ENCODE peak calls at places on chromosomes 11 and 22, in ten cellular contexts. A is esophagus muscularis mucosa, D is AG04450, Y is fibroblast of pulmonary artery, O is mucosa of descending colon, E is kidney, T is left lung, C is epithelial cell of esophagus, U is GM13976, B is endothelial cell of umbilical vein. S is an unnamed sample.

GRCh38 chr22:41305646-41306045 is 4.3 kb downstream of the ZC3H7B start:
- DNase-seq in C (peak; percentile 87), O (no peak), Y (peak; percentile 65), U (no peak), T (no peak), A (no peak), B (peak; percentile 82), D (peak; percentile 8), E (no peak), S (peak; percentile 40)

GRCh38 chr11:69388661-69389060 is 92.8 kb upstream of the LINC01488 start:
- DNase-seq in U (no peak), C (peak; percentile 72), A (no peak), T (no peak), E (no peak), O (no peak), Y (no peak), D (no peak), B (no peak), S (no peak)

GRCh38 chr11:7890417-7891179 is 40.5 kb downstream of the OR10A6 start:
- DNase-seq in A (no peak), D (no peak), T (no peak), U (no peak), E (no peak), O (no peak), Y (no peak), C (no peak), B (no peak), S (no peak)

GRCh38 chr22:37334461-37334858 is 52.2 kb downstream of the CYTH4 start:
- DNase-seq in Y (no peak), A (no peak), D (no peak), E (no peak), U (no peak), O (no peak), T (no peak), B (no peak), C (no peak), S (no peak)

GRCh38 chr22:30208631-30209603 is 37.6 kb downstream of the LIF start:
- DNase-seq in B (peak; percentile 70), Y (peak; percentile 94), C (no peak), U (peak; percentile 9), A (no peak), E (peak; percentile 93), O (peak; percentile 68), D (peak; percentile 86), T (peak; percentile 63), S (peak; percentile 96)

GRCh38 chr11:60937811-60938210 is 13.6 kb downstream of the TMEM132A start:
- DNase-seq in U (no peak), C (no peak), O (no peak), E (no peak), T (no peak), D (no peak), A (no peak), B (no peak), Y (no peak), S (no peak)

GRCh38 chr11:70727899-70728620 is 329.7 kb downstream of the CTTN start:
- DNase-seq in T (no peak), O (no peak), U (no peak), D (no peak), C (peak; percentile 4), E (peak; percentile 22), Y (no peak), B (no peak), A (no peak), S (no peak)

GRCh38 chr22:46843691-46844297 is 81.3 kb downstream of the TBC1D22A start:
- DNase-seq in O (no peak), B (no peak), Y (peak; percentile 20), T (no peak), U (no peak), D (no peak), A (no peak), E (no peak), C (peak; percentile 46), S (no peak)

GRCh38 chr22:39230261-39231196 is 14.3 kb downstream of the PDGFB start:
- DNase-seq in A (no peak), D (no peak), E (peak; percentile 83), Y (no peak), T (no peak), B (no peak), U (no peak), O (no peak), C (no peak), S (no peak)

GRCh38 chr11:119222308-119222707 is 16.2 kb downstream of the CBL start:
- DNase-seq in T (no peak), C (no peak), E (no peak), B (peak; percentile 64), U (no peak), A (no peak), O (no peak), D (peak; percentile 51), Y (peak; percentile 72), S (no peak)

GRCh38 chr11:57446055-57446454 is 14.3 kb upstream of the RTN4RL2 start:
- DNase-seq in C (no peak), A (no peak), Y (no peak), B (no peak), E (no peak), D (no peak), U (no peak), T (no peak), O (no peak), S (no peak)

GRCh38 chr11:134678152-134678551 is 266.1 kb upstream of the B3GAT1 start:
- DNase-seq in T (no peak), D (no peak), A (peak; percentile 55), E (no peak), Y (no peak), O (no peak), B (no peak), U (no peak), C (no peak), S (no peak)

GRCh38 chr11:118910309-118911112 is 15.2 kb downstream of the BCL9L start:
- DNase-seq in U (no peak), Y (peak; percentile 92), O (peak; percentile 82), D (peak; percentile 81), B (peak; percentile 44), T (peak; percentile 80), A (no peak), E (peak; percentile 95), C (peak; percentile 88), S (peak; percentile 95)

GRCh38 chr11:96706761-96707160 is 316.9 kb downstream of the JRKL start:
- DNase-seq in Y (no peak), O (no peak), U (no peak), D (no peak), C (peak; percentile 59), A (no peak), T (no peak), E (no peak), B (no peak), S (no peak)

GRCh38 chr11:96708469-96708868 is 318.7 kb downstream of the JRKL start:
- DNase-seq in T (no peak), A (no peak), B (no peak), O (no peak), D (no peak), Y (no peak), C (no peak), E (no peak), U (no peak), S (no peak)

GRCh38 chr11:96707273-96707672 is 317.5 kb downstream of the JRKL start:
- DNase-seq in D (no peak), Y (no peak), A (no peak), B (no peak), T (no peak), C (no peak), U (no peak), E (no peak), O (no peak), S (no peak)

DNA sequence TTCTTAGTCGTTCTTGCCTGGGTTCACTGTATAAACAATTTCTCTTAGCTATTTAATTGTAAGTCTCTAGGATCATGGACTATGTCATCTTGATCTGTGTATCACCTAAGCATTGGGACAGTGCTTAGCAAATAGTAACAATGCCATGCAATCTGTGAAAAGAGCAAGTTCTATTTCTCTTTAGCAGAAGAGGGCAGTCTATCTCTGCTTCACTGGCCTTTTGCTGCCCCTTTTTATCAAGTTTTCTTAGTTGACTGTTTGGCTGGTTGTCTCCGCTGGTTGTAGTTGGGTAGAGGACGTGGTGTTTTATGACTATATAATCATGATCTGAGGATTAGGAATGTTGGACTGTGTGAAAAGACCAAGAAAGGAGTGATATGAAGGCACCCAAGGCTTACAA is 315.0 kb downstream of the JRKL start:
- DNase-seq in E (no peak), C (no peak), D (no peak), Y (peak; percentile 4), A (no peak), T (no peak), O (no peak), U (no peak), B (peak; percentile 9), S (peak; percentile 55)
- TF ChIP-seq CTCF in E (no peak), C (no peak), D (peak; percentile 6), Y (peak; percentile 15), A (no peak), T (no peak), O (no peak), U (no peak), B (no peak), S (no peak)

DNA sequence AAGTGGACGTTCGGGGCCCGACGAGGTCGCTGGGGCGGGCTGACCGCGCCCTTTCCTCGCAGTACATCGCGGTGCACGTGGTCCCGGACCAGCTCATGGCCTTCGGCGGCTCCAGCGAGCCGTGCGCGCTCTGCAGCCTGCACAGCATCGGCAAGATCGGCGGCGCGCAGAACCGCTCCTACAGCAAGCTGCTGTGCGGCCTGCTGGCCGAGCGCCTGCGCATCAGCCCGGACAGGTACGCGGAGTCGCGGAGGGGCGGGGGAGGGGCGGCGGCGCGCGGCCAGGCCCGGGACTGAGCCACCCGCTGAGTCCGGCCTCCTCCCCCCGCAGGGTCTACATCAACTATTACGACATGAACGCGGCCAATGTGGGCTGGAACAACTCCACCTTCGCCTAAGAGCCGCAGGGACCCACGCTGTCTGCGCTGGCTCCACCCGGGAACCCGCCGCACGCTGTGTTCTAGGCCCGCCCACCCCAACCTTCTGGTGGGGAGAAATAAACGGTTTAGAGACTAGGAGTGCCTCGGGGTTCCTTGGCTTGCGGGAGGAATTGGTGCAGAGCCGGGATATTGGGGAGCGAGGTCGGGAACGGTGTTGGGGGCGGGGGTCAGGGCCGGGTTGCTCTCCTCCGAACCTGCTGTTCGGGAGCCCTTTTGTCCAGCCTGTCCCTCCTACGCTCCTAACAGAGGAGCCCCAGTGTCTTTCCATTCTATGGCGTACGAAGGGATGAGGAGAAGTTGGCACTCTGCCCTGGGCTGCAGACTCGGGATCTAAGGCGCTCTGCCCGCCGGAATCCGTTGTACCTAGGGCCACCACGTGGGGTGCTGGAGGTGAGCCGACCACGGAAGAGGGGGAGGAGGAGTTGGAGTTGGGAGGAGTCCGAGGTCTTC is 771 bp downstream of the MIF start:
- DNase-seq in Y (peak; percentile 84), U (peak; percentile 84), E (peak; percentile 95), D (peak; percentile 21), C (peak; percentile 83), T (peak; percentile 72), O (peak; percentile 88), B (peak; percentile 68), A (no peak), S (peak; percentile 91)
- TF ChIP-seq CTCF in Y (peak; percentile 34), U (peak; percentile 49), E (peak; percentile 17), D (peak; percentile 41), C (peak; percentile 56), T (no peak), O (peak; percentile 23), B (peak; percentile 32), A (no peak), S (peak; percentile 30)

GRCh38 chr22:21025763-21026755 is 6.3 kb downstream of the SLC7A4 start:
- DNase-seq in O (no peak), T (no peak), B (no peak), E (no peak), A (no peak), C (peak; percentile 87), U (peak; percentile 25), Y (no peak), D (no peak), S (no peak)
- TF ChIP-seq CTCF in O (no peak), T (no peak), B (no peak), E (no peak), A (no peak), C (no peak), U (no peak), Y (no peak), D (no peak), S (no peak)

GRCh38 chr11:122910775-122911174 is 28.2 kb downstream of the JHY start:
- DNase-seq in Y (peak; percentile 45), U (no peak), A (no peak), O (no peak), T (no peak), D (no peak), B (peak; percentile 36), E (no peak), C (peak; percentile 57), S (peak; percentile 56)
- TF ChIP-seq CTCF in Y (peak; percentile 27), U (no peak), A (no peak), O (no peak), T (no peak), D (peak; percentile 36), B (no peak), E (peak; percentile 31), C (peak; percentile 51), S (peak; percentile 38)

S was measured in cardiac muscle cell.